ENCODE peak calls at places on chromosomes 6 and 20, in eight cellular contexts. One of them, this sample, is unnamed.

GRCh38 chr20:64072664-64073063 is 6.7 kb downstream of the RGS19 start:
- DNase-seq in mesothelial cell of epicardium: no peak
- DNase-seq in epithelial cell of esophagus: no peak
- DNase-seq in AG04450: no peak
- DNase-seq in AG10803: no peak
- DNase-seq in GM10248: no peak
- DNase-seq in brain microvascular endothelial cell: no peak
- DNase-seq in BJ: no peak
- DNase-seq in this sample: no peak

GRCh38 chr6:45478235-45478634 is 100.5 kb upstream of the SUPT3H start:
- DNase-seq in mesothelial cell of epicardium: no peak
- DNase-seq in epithelial cell of esophagus: peak; percentile 87
- DNase-seq in brain microvascular endothelial cell: no peak
- DNase-seq in GM10248: no peak
- DNase-seq in BJ: no peak
- DNase-seq in AG10803: peak; percentile 40
- DNase-seq in AG04450: no peak
- DNase-seq in this sample: no peak

GRCh38 chr6:137866200-137866913 is 702 bp upstream of the TNFAIP3 start:
- DNase-seq in GM10248: peak; percentile 54
- DNase-seq in mesothelial cell of epicardium: no peak
- DNase-seq in BJ: no peak
- DNase-seq in AG10803: no peak
- DNase-seq in AG04450: no peak
- DNase-seq in epithelial cell of esophagus: peak; percentile 40
- DNase-seq in brain microvascular endothelial cell: no peak
- DNase-seq in this sample: no peak

GRCh38 chr6:146210406-146211068 is 181.7 kb downstream of the GRM1 start:
- DNase-seq in mesothelial cell of epicardium: no peak
- DNase-seq in GM10248: no peak
- DNase-seq in AG04450: no peak
- DNase-seq in brain microvascular endothelial cell: no peak
- DNase-seq in AG10803: no peak
- DNase-seq in epithelial cell of esophagus: no peak
- DNase-seq in BJ: no peak
- DNase-seq in this sample: no peak

GRCh38 chr6:57147955-57148858 is 23.9 kb upstream of the BAG2 start:
- DNase-seq in epithelial cell of esophagus: no peak
- DNase-seq in AG10803: no peak
- DNase-seq in brain microvascular endothelial cell: peak; percentile 21
- DNase-seq in BJ: no peak
- DNase-seq in AG04450: no peak
- DNase-seq in mesothelial cell of epicardium: no peak
- DNase-seq in GM10248: no peak
- DNase-seq in this sample: no peak

GRCh38 chr6:56595490-56596122 is 47.1 kb downstream of the DST start:
- DNase-seq in BJ: no peak
- DNase-seq in brain microvascular endothelial cell: peak; percentile 23
- DNase-seq in mesothelial cell of epicardium: no peak
- DNase-seq in AG04450: no peak
- DNase-seq in epithelial cell of esophagus: peak; percentile 81
- DNase-seq in GM10248: peak; percentile 32
- DNase-seq in AG10803: peak; percentile 68
- DNase-seq in this sample: no peak

GRCh38 chr20:53950031-53950430 is 120.4 kb downstream of the BCAS1 start:
- DNase-seq in BJ: no peak
- DNase-seq in GM10248: no peak
- DNase-seq in epithelial cell of esophagus: no peak
- DNase-seq in mesothelial cell of epicardium: no peak
- DNase-seq in brain microvascular endothelial cell: no peak
- DNase-seq in AG04450: no peak
- DNase-seq in AG10803: no peak
- DNase-seq in this sample: no peak

GRCh38 chr20:53774487-53775203 is 181.0 kb upstream of the ZNF217 start:
- DNase-seq in mesothelial cell of epicardium: no peak
- DNase-seq in AG04450: peak; percentile 65
- DNase-seq in BJ: peak; percentile 96
- DNase-seq in GM10248: no peak
- DNase-seq in AG10803: peak; percentile 96
- DNase-seq in epithelial cell of esophagus: peak; percentile 89
- DNase-seq in brain microvascular endothelial cell: peak; percentile 85
- DNase-seq in this sample: no peak

GRCh38 chr6:44381739-44382138 is 5.8 kb upstream of the CDC5L start:
- DNase-seq in AG04450: no peak
- DNase-seq in BJ: no peak
- DNase-seq in GM10248: no peak
- DNase-seq in epithelial cell of esophagus: peak; percentile 6
- DNase-seq in mesothelial cell of epicardium: no peak
- DNase-seq in brain microvascular endothelial cell: no peak
- DNase-seq in AG10803: peak; percentile 36
- DNase-seq in this sample: no peak

GRCh38 chr6:145208474-145208873 is 526.8 kb downstream of the EPM2A start:
- DNase-seq in epithelial cell of esophagus: no peak
- DNase-seq in mesothelial cell of epicardium: no peak
- DNase-seq in AG04450: no peak
- DNase-seq in AG10803: no peak
- DNase-seq in brain microvascular endothelial cell: no peak
- DNase-seq in BJ: no peak
- DNase-seq in GM10248: no peak
- DNase-seq in this sample: no peak

GRCh38 chr20:57481281-57481711 is 43.6 kb downstream of the CTCFL start:
- DNase-seq in epithelial cell of esophagus: no peak
- DNase-seq in AG10803: no peak
- DNase-seq in mesothelial cell of epicardium: no peak
- DNase-seq in brain microvascular endothelial cell: no peak
- DNase-seq in AG04450: no peak
- DNase-seq in BJ: no peak
- DNase-seq in GM10248: no peak
- DNase-seq in this sample: no peak

GRCh38 chr20:19806806-19807691 is 49.0 kb downstream of the RIN2 start:
- DNase-seq in GM10248: no peak
- DNase-seq in mesothelial cell of epicardium: no peak
- DNase-seq in epithelial cell of esophagus: no peak
- DNase-seq in brain microvascular endothelial cell: no peak
- DNase-seq in BJ: no peak
- DNase-seq in AG10803: peak; percentile 44
- DNase-seq in AG04450: no peak
- DNase-seq in this sample: no peak

GRCh38 chr6:106574729-106575458 is 54.4 kb downstream of the RTN4IP1 start:
- DNase-seq in mesothelial cell of epicardium: no peak
- DNase-seq in AG04450: no peak
- DNase-seq in brain microvascular endothelial cell: peak; percentile 45
- DNase-seq in BJ: no peak
- DNase-seq in GM10248: no peak
- DNase-seq in epithelial cell of esophagus: peak; percentile 36
- DNase-seq in AG10803: peak; percentile 78
- DNase-seq in this sample: no peak

GRCh38 chr6:123118811-123119210 is 122.8 kb downstream of the CLVS2 start:
- DNase-seq in epithelial cell of esophagus: peak; percentile 89
- DNase-seq in brain microvascular endothelial cell: no peak
- DNase-seq in GM10248: no peak
- DNase-seq in AG04450: no peak
- DNase-seq in BJ: no peak
- DNase-seq in mesothelial cell of epicardium: no peak
- DNase-seq in AG10803: no peak
- DNase-seq in this sample: no peak

GRCh38 chr20:57582432-57583288 is 21.8 kb downstream of the PCK1 start:
- DNase-seq in AG04450: peak; percentile 8
- DNase-seq in BJ: no peak
- DNase-seq in mesothelial cell of epicardium: no peak
- DNase-seq in GM10248: no peak
- DNase-seq in AG10803: no peak
- DNase-seq in brain microvascular endothelial cell: peak; percentile 71
- DNase-seq in epithelial cell of esophagus: peak; percentile 14
- DNase-seq in this sample: no peak

GRCh38 chr20:51800132-51800721 is 2.1 kb downstream of the SALL4 start:
- DNase-seq in AG04450: no peak
- DNase-seq in BJ: no peak
- DNase-seq in brain microvascular endothelial cell: no peak
- DNase-seq in epithelial cell of esophagus: peak; percentile 56
- DNase-seq in GM10248: peak; percentile 78
- DNase-seq in AG10803: peak; percentile 15
- DNase-seq in mesothelial cell of epicardium: peak; percentile 95
- DNase-seq in this sample: peak; percentile 45

GRCh38 chr20:62734336-62734735 is 25.7 kb downstream of the NTSR1 start:
- DNase-seq in epithelial cell of esophagus: no peak
- DNase-seq in mesothelial cell of epicardium: no peak
- DNase-seq in AG04450: no peak
- DNase-seq in GM10248: no peak
- DNase-seq in BJ: no peak
- DNase-seq in AG10803: no peak
- DNase-seq in brain microvascular endothelial cell: no peak
- DNase-seq in this sample: no peak

GRCh38 chr6:110873981-110874879 is at the start of gene AMD1:
- DNase-seq in epithelial cell of esophagus: peak; percentile 97
- DNase-seq in mesothelial cell of epicardium: peak; percentile 94
- DNase-seq in brain microvascular endothelial cell: peak; percentile 97
- DNase-seq in BJ: peak; percentile 78
- DNase-seq in AG04450: peak; percentile 96
- DNase-seq in GM10248: peak; percentile 98
- DNase-seq in AG10803: peak; percentile 98
- DNase-seq in this sample: peak; percentile 94
- TF ChIP-seq CTCF in epithelial cell of esophagus: no peak
- TF ChIP-seq CTCF in mesothelial cell of epicardium: no peak
- TF ChIP-seq CTCF in brain microvascular endothelial cell: no peak
- TF ChIP-seq CTCF in BJ: no peak
- TF ChIP-seq CTCF in AG04450: no peak
- TF ChIP-seq CTCF in GM10248: no peak
- TF ChIP-seq CTCF in AG10803: no peak
- TF ChIP-seq CTCF in this sample: no peak

DNA sequence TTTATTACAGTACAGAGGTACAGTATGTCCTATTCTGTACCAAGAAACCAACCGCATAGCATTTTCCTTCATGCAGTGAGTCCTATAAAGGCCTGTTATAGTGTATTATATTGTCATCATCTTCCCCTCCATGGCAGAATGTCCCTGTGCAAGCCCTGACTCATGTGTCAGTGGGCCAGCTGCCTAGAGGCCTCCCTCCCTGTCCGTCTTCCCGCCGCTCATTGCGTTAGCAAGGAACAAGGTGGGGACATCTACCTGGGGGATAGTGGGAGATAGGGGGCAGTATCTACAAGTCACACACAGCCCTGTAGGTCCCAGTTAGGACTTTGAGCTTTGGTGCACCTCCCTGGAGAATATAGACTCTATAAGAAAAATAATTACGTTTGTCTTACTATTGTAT is 27.1 kb downstream of the ARFGEF2 start:
- DNase-seq in brain microvascular endothelial cell: no peak
- DNase-seq in epithelial cell of esophagus: no peak
- DNase-seq in GM10248: no peak
- DNase-seq in AG04450: no peak
- DNase-seq in BJ: no peak
- DNase-seq in AG10803: no peak
- DNase-seq in mesothelial cell of epicardium: no peak
- DNase-seq in this sample: no peak
- TF ChIP-seq CTCF in brain microvascular endothelial cell: no peak
- TF ChIP-seq CTCF in epithelial cell of esophagus: no peak
- TF ChIP-seq CTCF in GM10248: no peak
- TF ChIP-seq CTCF in AG04450: no peak
- TF ChIP-seq CTCF in BJ: no peak
- TF ChIP-seq CTCF in AG10803: no peak
- TF ChIP-seq CTCF in mesothelial cell of epicardium: no peak
- TF ChIP-seq CTCF in this sample: no peak

GRCh38 chr6:120260713-120261112 is 911.2 kb upstream of the MAN1A1 start:
- DNase-seq in epithelial cell of esophagus: no peak
- DNase-seq in AG10803: no peak
- DNase-seq in GM10248: no peak
- DNase-seq in BJ: no peak
- DNase-seq in brain microvascular endothelial cell: no peak
- DNase-seq in AG04450: no peak
- DNase-seq in mesothelial cell of epicardium: no peak
- DNase-seq in this sample: no peak
- TF ChIP-seq CTCF in epithelial cell of esophagus: no peak
- TF ChIP-seq CTCF in AG10803: no peak
- TF ChIP-seq CTCF in GM10248: no peak
- TF ChIP-seq CTCF in BJ: no peak
- TF ChIP-seq CTCF in brain microvascular endothelial cell: no peak
- TF ChIP-seq CTCF in AG04450: no peak
- TF ChIP-seq CTCF in mesothelial cell of epicardium: no peak
- TF ChIP-seq CTCF in this sample: no peak

DNA sequence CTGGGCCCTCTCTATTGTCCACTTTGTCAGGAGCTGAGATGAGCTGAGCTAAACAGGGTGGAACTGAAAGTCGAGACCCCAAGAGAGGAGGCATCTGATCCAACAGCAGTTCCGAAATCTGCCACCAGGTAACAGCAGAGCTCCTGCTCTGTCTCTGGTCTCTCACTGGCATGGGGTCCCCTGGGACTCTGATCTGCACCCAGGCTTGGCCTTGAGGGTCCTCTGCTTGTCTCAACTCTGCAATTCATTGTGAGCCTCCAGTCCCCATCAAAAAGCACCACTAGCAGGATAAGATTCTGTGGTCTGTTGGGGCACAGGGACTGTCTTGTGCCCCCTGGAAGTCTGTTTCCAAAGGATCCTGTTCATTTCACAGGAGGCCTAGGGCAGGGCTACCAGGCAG is 62.5 kb upstream of the TOP1 start:
- DNase-seq in AG04450: no peak
- DNase-seq in GM10248: no peak
- DNase-seq in epithelial cell of esophagus: no peak
- DNase-seq in BJ: no peak
- DNase-seq in brain microvascular endothelial cell: no peak
- DNase-seq in mesothelial cell of epicardium: no peak
- DNase-seq in AG10803: no peak
- DNase-seq in this sample: no peak
- TF ChIP-seq CTCF in AG04450: peak; percentile 49
- TF ChIP-seq CTCF in GM10248: no peak
- TF ChIP-seq CTCF in epithelial cell of esophagus: peak; percentile 44
- TF ChIP-seq CTCF in BJ: peak; percentile 39
- TF ChIP-seq CTCF in brain microvascular endothelial cell: peak; percentile 59
- TF ChIP-seq CTCF in mesothelial cell of epicardium: peak; percentile 49
- TF ChIP-seq CTCF in AG10803: peak; percentile 38
- TF ChIP-seq CTCF in this sample: no peak